ENCODE peak calls at places on chromosomes 16 and 17, in ten cellular contexts. One of them, this sample, is unnamed.

GRCh38 chr16:86240716-86241363 is 269.5 kb upstream of the FOXF1 start:
- DNase-seq in nephron progenitor cell: no peak
- DNase-seq in transverse colon: no peak
- DNase-seq in mucosa of gallbladder: peak; percentile 4
- DNase-seq in non-pigmented ciliary epithelial cell: no peak
- DNase-seq in NCI-H1694: no peak
- DNase-seq in renal cortical epithelial cell: no peak
- DNase-seq in occipital lobe: no peak
- DNase-seq in stimulated activated naive CD8-positive, alpha-beta T cell treated with anti-CD3 and anti-CD28 coated beads, Interleukin-15, Interleukin-2, amounts not matched to agents 100 U/mL and 50 U/mL, for 24 hours: no peak
- DNase-seq in activated effector memory CD4-positive, alpha-beta T cell treated with Interleukin-2 at 50 U/mL for 16 hours: no peak
- DNase-seq in this sample: peak; percentile 38

GRCh38 chr16:75043175-75043937 is 44.5 kb downstream of the ZNRF1 start:
- DNase-seq in nephron progenitor cell: no peak
- DNase-seq in transverse colon: no peak
- DNase-seq in mucosa of gallbladder: no peak
- DNase-seq in non-pigmented ciliary epithelial cell: no peak
- DNase-seq in NCI-H1694: no peak
- DNase-seq in renal cortical epithelial cell: peak; percentile 60
- DNase-seq in occipital lobe: no peak
- DNase-seq in stimulated activated naive CD8-positive, alpha-beta T cell treated with anti-CD3 and anti-CD28 coated beads, Interleukin-15, Interleukin-2, amounts not matched to agents 100 U/mL and 50 U/mL, for 24 hours: no peak
- DNase-seq in activated effector memory CD4-positive, alpha-beta T cell treated with Interleukin-2 at 50 U/mL for 16 hours: no peak
- DNase-seq in this sample: no peak

GRCh38 chr16:65731840-65732239 is 610.0 kb upstream of the CDH11 start:
- DNase-seq in nephron progenitor cell: no peak
- DNase-seq in transverse colon: no peak
- DNase-seq in mucosa of gallbladder: no peak
- DNase-seq in non-pigmented ciliary epithelial cell: no peak
- DNase-seq in NCI-H1694: no peak
- DNase-seq in renal cortical epithelial cell: no peak
- DNase-seq in occipital lobe: no peak
- DNase-seq in stimulated activated naive CD8-positive, alpha-beta T cell treated with anti-CD3 and anti-CD28 coated beads, Interleukin-15, Interleukin-2, amounts not matched to agents 100 U/mL and 50 U/mL, for 24 hours: no peak
- DNase-seq in activated effector memory CD4-positive, alpha-beta T cell treated with Interleukin-2 at 50 U/mL for 16 hours: no peak
- DNase-seq in this sample: no peak

GRCh38 chr17:42780816-42781638 is 617 bp downstream of the WNK4 start:
- DNase-seq in nephron progenitor cell: no peak
- DNase-seq in transverse colon: no peak
- DNase-seq in mucosa of gallbladder: no peak
- DNase-seq in non-pigmented ciliary epithelial cell: no peak
- DNase-seq in NCI-H1694: no peak
- DNase-seq in renal cortical epithelial cell: no peak
- DNase-seq in occipital lobe: no peak
- DNase-seq in stimulated activated naive CD8-positive, alpha-beta T cell treated with anti-CD3 and anti-CD28 coated beads, Interleukin-15, Interleukin-2, amounts not matched to agents 100 U/mL and 50 U/mL, for 24 hours: no peak
- DNase-seq in activated effector memory CD4-positive, alpha-beta T cell treated with Interleukin-2 at 50 U/mL for 16 hours: no peak
- DNase-seq in this sample: no peak

GRCh38 chr17:32546031-32546444 is 59.2 kb downstream of the CDK5R1 start:
- DNase-seq in nephron progenitor cell: peak; percentile 14
- DNase-seq in transverse colon: no peak
- DNase-seq in mucosa of gallbladder: no peak
- DNase-seq in non-pigmented ciliary epithelial cell: no peak
- DNase-seq in NCI-H1694: peak; percentile 82
- DNase-seq in renal cortical epithelial cell: no peak
- DNase-seq in occipital lobe: peak; percentile 68
- DNase-seq in stimulated activated naive CD8-positive, alpha-beta T cell treated with anti-CD3 and anti-CD28 coated beads, Interleukin-15, Interleukin-2, amounts not matched to agents 100 U/mL and 50 U/mL, for 24 hours: no peak
- DNase-seq in activated effector memory CD4-positive, alpha-beta T cell treated with Interleukin-2 at 50 U/mL for 16 hours: no peak
- DNase-seq in this sample: peak; percentile 53

GRCh38 chr17:51643702-51644490 is 383.6 kb downstream of the UTP18 start:
- DNase-seq in nephron progenitor cell: no peak
- DNase-seq in transverse colon: no peak
- DNase-seq in mucosa of gallbladder: no peak
- DNase-seq in non-pigmented ciliary epithelial cell: no peak
- DNase-seq in NCI-H1694: no peak
- DNase-seq in renal cortical epithelial cell: no peak
- DNase-seq in occipital lobe: no peak
- DNase-seq in stimulated activated naive CD8-positive, alpha-beta T cell treated with anti-CD3 and anti-CD28 coated beads, Interleukin-15, Interleukin-2, amounts not matched to agents 100 U/mL and 50 U/mL, for 24 hours: no peak
- DNase-seq in activated effector memory CD4-positive, alpha-beta T cell treated with Interleukin-2 at 50 U/mL for 16 hours: no peak
- DNase-seq in this sample: no peak

GRCh38 chr17:82351254-82351712 is 7.8 kb upstream of the TEX19 start:
- DNase-seq in nephron progenitor cell: no peak
- DNase-seq in transverse colon: no peak
- DNase-seq in mucosa of gallbladder: no peak
- DNase-seq in non-pigmented ciliary epithelial cell: no peak
- DNase-seq in NCI-H1694: no peak
- DNase-seq in renal cortical epithelial cell: no peak
- DNase-seq in occipital lobe: no peak
- DNase-seq in stimulated activated naive CD8-positive, alpha-beta T cell treated with anti-CD3 and anti-CD28 coated beads, Interleukin-15, Interleukin-2, amounts not matched to agents 100 U/mL and 50 U/mL, for 24 hours: no peak
- DNase-seq in activated effector memory CD4-positive, alpha-beta T cell treated with Interleukin-2 at 50 U/mL for 16 hours: no peak
- DNase-seq in this sample: no peak

GRCh38 chr16:4538067-4538385 is 547 bp downstream of the CDIP1 start:
- DNase-seq in nephron progenitor cell: no peak
- DNase-seq in transverse colon: no peak
- DNase-seq in mucosa of gallbladder: no peak
- DNase-seq in non-pigmented ciliary epithelial cell: no peak
- DNase-seq in NCI-H1694: no peak
- DNase-seq in renal cortical epithelial cell: no peak
- DNase-seq in occipital lobe: no peak
- DNase-seq in stimulated activated naive CD8-positive, alpha-beta T cell treated with anti-CD3 and anti-CD28 coated beads, Interleukin-15, Interleukin-2, amounts not matched to agents 100 U/mL and 50 U/mL, for 24 hours: no peak
- DNase-seq in activated effector memory CD4-positive, alpha-beta T cell treated with Interleukin-2 at 50 U/mL for 16 hours: no peak
- DNase-seq in this sample: peak; percentile 56

GRCh38 chr16:85699628-85700027 is 10.9 kb upstream of the GINS2 start:
- DNase-seq in nephron progenitor cell: no peak
- DNase-seq in transverse colon: no peak
- DNase-seq in mucosa of gallbladder: no peak
- DNase-seq in non-pigmented ciliary epithelial cell: no peak
- DNase-seq in NCI-H1694: peak; percentile 17
- DNase-seq in renal cortical epithelial cell: peak; percentile 75
- DNase-seq in occipital lobe: peak; percentile 63
- DNase-seq in stimulated activated naive CD8-positive, alpha-beta T cell treated with anti-CD3 and anti-CD28 coated beads, Interleukin-15, Interleukin-2, amounts not matched to agents 100 U/mL and 50 U/mL, for 24 hours: no peak
- DNase-seq in activated effector memory CD4-positive, alpha-beta T cell treated with Interleukin-2 at 50 U/mL for 16 hours: no peak
- DNase-seq in this sample: no peak

GRCh38 chr16:62038646-62039045 is 2.4 kb upstream of the CDH8 start:
- DNase-seq in nephron progenitor cell: no peak
- DNase-seq in transverse colon: no peak
- DNase-seq in mucosa of gallbladder: no peak
- DNase-seq in non-pigmented ciliary epithelial cell: no peak
- DNase-seq in NCI-H1694: no peak
- DNase-seq in renal cortical epithelial cell: no peak
- DNase-seq in occipital lobe: no peak
- DNase-seq in stimulated activated naive CD8-positive, alpha-beta T cell treated with anti-CD3 and anti-CD28 coated beads, Interleukin-15, Interleukin-2, amounts not matched to agents 100 U/mL and 50 U/mL, for 24 hours: no peak
- DNase-seq in activated effector memory CD4-positive, alpha-beta T cell treated with Interleukin-2 at 50 U/mL for 16 hours: no peak
- DNase-seq in this sample: peak; percentile 50

GRCh38 chr17:47669060-47669459 is 19.3 kb downstream of the KPNB1 start:
- DNase-seq in nephron progenitor cell: no peak
- DNase-seq in transverse colon: no peak
- DNase-seq in mucosa of gallbladder: no peak
- DNase-seq in non-pigmented ciliary epithelial cell: no peak
- DNase-seq in NCI-H1694: no peak
- DNase-seq in renal cortical epithelial cell: no peak
- DNase-seq in occipital lobe: no peak
- DNase-seq in stimulated activated naive CD8-positive, alpha-beta T cell treated with anti-CD3 and anti-CD28 coated beads, Interleukin-15, Interleukin-2, amounts not matched to agents 100 U/mL and 50 U/mL, for 24 hours: no peak
- DNase-seq in activated effector memory CD4-positive, alpha-beta T cell treated with Interleukin-2 at 50 U/mL for 16 hours: no peak
- DNase-seq in this sample: no peak

GRCh38 chr16:17520567-17520966 is 49.8 kb upstream of the XYLT1 start:
- DNase-seq in nephron progenitor cell: no peak
- DNase-seq in transverse colon: no peak
- DNase-seq in mucosa of gallbladder: no peak
- DNase-seq in non-pigmented ciliary epithelial cell: no peak
- DNase-seq in NCI-H1694: no peak
- DNase-seq in renal cortical epithelial cell: no peak
- DNase-seq in occipital lobe: no peak
- DNase-seq in stimulated activated naive CD8-positive, alpha-beta T cell treated with anti-CD3 and anti-CD28 coated beads, Interleukin-15, Interleukin-2, amounts not matched to agents 100 U/mL and 50 U/mL, for 24 hours: no peak
- DNase-seq in activated effector memory CD4-positive, alpha-beta T cell treated with Interleukin-2 at 50 U/mL for 16 hours: no peak
- DNase-seq in this sample: no peak

GRCh38 chr16:49651980-49652379 is 203.9 kb downstream of the ZNF423 start:
- DNase-seq in nephron progenitor cell: no peak
- DNase-seq in transverse colon: no peak
- DNase-seq in mucosa of gallbladder: no peak
- DNase-seq in non-pigmented ciliary epithelial cell: no peak
- DNase-seq in NCI-H1694: no peak
- DNase-seq in renal cortical epithelial cell: no peak
- DNase-seq in occipital lobe: no peak
- DNase-seq in stimulated activated naive CD8-positive, alpha-beta T cell treated with anti-CD3 and anti-CD28 coated beads, Interleukin-15, Interleukin-2, amounts not matched to agents 100 U/mL and 50 U/mL, for 24 hours: no peak
- DNase-seq in activated effector memory CD4-positive, alpha-beta T cell treated with Interleukin-2 at 50 U/mL for 16 hours: no peak
- DNase-seq in this sample: peak; percentile 59

GRCh38 chr17:61670691-61671090 is 79.7 kb upstream of the NACA2 start:
- DNase-seq in nephron progenitor cell: no peak
- DNase-seq in transverse colon: no peak
- DNase-seq in mucosa of gallbladder: no peak
- DNase-seq in non-pigmented ciliary epithelial cell: no peak
- DNase-seq in NCI-H1694: no peak
- DNase-seq in renal cortical epithelial cell: no peak
- DNase-seq in occipital lobe: no peak
- DNase-seq in stimulated activated naive CD8-positive, alpha-beta T cell treated with anti-CD3 and anti-CD28 coated beads, Interleukin-15, Interleukin-2, amounts not matched to agents 100 U/mL and 50 U/mL, for 24 hours: no peak
- DNase-seq in activated effector memory CD4-positive, alpha-beta T cell treated with Interleukin-2 at 50 U/mL for 16 hours: no peak
- DNase-seq in this sample: no peak

GRCh38 chr16:66474750-66475199 is 47.7 kb downstream of the BEAN1 start:
- DNase-seq in nephron progenitor cell: no peak
- DNase-seq in transverse colon: peak; percentile 27
- DNase-seq in mucosa of gallbladder: no peak
- DNase-seq in non-pigmented ciliary epithelial cell: no peak
- DNase-seq in NCI-H1694: no peak
- DNase-seq in renal cortical epithelial cell: peak; percentile 22
- DNase-seq in occipital lobe: no peak
- DNase-seq in stimulated activated naive CD8-positive, alpha-beta T cell treated with anti-CD3 and anti-CD28 coated beads, Interleukin-15, Interleukin-2, amounts not matched to agents 100 U/mL and 50 U/mL, for 24 hours: peak; percentile 42
- DNase-seq in activated effector memory CD4-positive, alpha-beta T cell treated with Interleukin-2 at 50 U/mL for 16 hours: peak; percentile 40
- DNase-seq in this sample: peak; percentile 31

GRCh38 chr16:88063201-88063773 is 112.1 kb downstream of the BANP start:
- DNase-seq in nephron progenitor cell: no peak
- DNase-seq in transverse colon: no peak
- DNase-seq in mucosa of gallbladder: peak; percentile 45
- DNase-seq in non-pigmented ciliary epithelial cell: peak; percentile 24
- DNase-seq in NCI-H1694: no peak
- DNase-seq in renal cortical epithelial cell: no peak
- DNase-seq in occipital lobe: no peak
- DNase-seq in stimulated activated naive CD8-positive, alpha-beta T cell treated with anti-CD3 and anti-CD28 coated beads, Interleukin-15, Interleukin-2, amounts not matched to agents 100 U/mL and 50 U/mL, for 24 hours: no peak
- DNase-seq in activated effector memory CD4-positive, alpha-beta T cell treated with Interleukin-2 at 50 U/mL for 16 hours: no peak
- DNase-seq in this sample: peak; percentile 55

GRCh38 chr17:70492368-70492767 is 323.0 kb downstream of the KCNJ2 start:
- DNase-seq in nephron progenitor cell: no peak
- DNase-seq in transverse colon: no peak
- DNase-seq in mucosa of gallbladder: no peak
- DNase-seq in non-pigmented ciliary epithelial cell: no peak
- DNase-seq in NCI-H1694: no peak
- DNase-seq in renal cortical epithelial cell: no peak
- DNase-seq in occipital lobe: no peak
- DNase-seq in stimulated activated naive CD8-positive, alpha-beta T cell treated with anti-CD3 and anti-CD28 coated beads, Interleukin-15, Interleukin-2, amounts not matched to agents 100 U/mL and 50 U/mL, for 24 hours: no peak
- DNase-seq in activated effector memory CD4-positive, alpha-beta T cell treated with Interleukin-2 at 50 U/mL for 16 hours: no peak
- DNase-seq in this sample: no peak

GRCh38 chr16:57807252-57807967 is 5.1 kb upstream of the KIFC3 start:
- DNase-seq in nephron progenitor cell: no peak
- DNase-seq in transverse colon: no peak
- DNase-seq in mucosa of gallbladder: no peak
- DNase-seq in non-pigmented ciliary epithelial cell: no peak
- DNase-seq in NCI-H1694: no peak
- DNase-seq in renal cortical epithelial cell: peak; percentile 61
- DNase-seq in occipital lobe: no peak
- DNase-seq in stimulated activated naive CD8-positive, alpha-beta T cell treated with anti-CD3 and anti-CD28 coated beads, Interleukin-15, Interleukin-2, amounts not matched to agents 100 U/mL and 50 U/mL, for 24 hours: no peak
- DNase-seq in activated effector memory CD4-positive, alpha-beta T cell treated with Interleukin-2 at 50 U/mL for 16 hours: no peak
- DNase-seq in this sample: no peak

GRCh38 chr17:79949646-79950292 is 85.9 kb downstream of the TBC1D16 start:
- DNase-seq in nephron progenitor cell: no peak
- DNase-seq in transverse colon: no peak
- DNase-seq in mucosa of gallbladder: no peak
- DNase-seq in non-pigmented ciliary epithelial cell: no peak
- DNase-seq in NCI-H1694: no peak
- DNase-seq in renal cortical epithelial cell: no peak
- DNase-seq in occipital lobe: no peak
- DNase-seq in stimulated activated naive CD8-positive, alpha-beta T cell treated with anti-CD3 and anti-CD28 coated beads, Interleukin-15, Interleukin-2, amounts not matched to agents 100 U/mL and 50 U/mL, for 24 hours: no peak
- DNase-seq in activated effector memory CD4-positive, alpha-beta T cell treated with Interleukin-2 at 50 U/mL for 16 hours: no peak
- DNase-seq in this sample: no peak

GRCh38 chr17:76343106-76343505 is 10.6 kb downstream of the PRPSAP1 start:
- DNase-seq in nephron progenitor cell: no peak
- DNase-seq in transverse colon: no peak
- DNase-seq in mucosa of gallbladder: no peak
- DNase-seq in non-pigmented ciliary epithelial cell: no peak
- DNase-seq in NCI-H1694: no peak
- DNase-seq in renal cortical epithelial cell: no peak
- DNase-seq in occipital lobe: no peak
- DNase-seq in stimulated activated naive CD8-positive, alpha-beta T cell treated with anti-CD3 and anti-CD28 coated beads, Interleukin-15, Interleukin-2, amounts not matched to agents 100 U/mL and 50 U/mL, for 24 hours: no peak
- DNase-seq in activated effector memory CD4-positive, alpha-beta T cell treated with Interleukin-2 at 50 U/mL for 16 hours: no peak
- DNase-seq in this sample: no peak

GRCh38 chr17:7290166-7290565 is 4.3 kb downstream of the YBX2 start:
- DNase-seq in nephron progenitor cell: no peak
- DNase-seq in transverse colon: no peak
- DNase-seq in mucosa of gallbladder: no peak
- DNase-seq in non-pigmented ciliary epithelial cell: no peak
- DNase-seq in NCI-H1694: no peak
- DNase-seq in renal cortical epithelial cell: no peak
- DNase-seq in occipital lobe: no peak
- DNase-seq in stimulated activated naive CD8-positive, alpha-beta T cell treated with anti-CD3 and anti-CD28 coated beads, Interleukin-15, Interleukin-2, amounts not matched to agents 100 U/mL and 50 U/mL, for 24 hours: no peak
- DNase-seq in activated effector memory CD4-positive, alpha-beta T cell treated with Interleukin-2 at 50 U/mL for 16 hours: no peak
- DNase-seq in this sample: no peak

GRCh38 chr16:84055801-84056634 is 13.4 kb upstream of the SLC38A8 start:
- DNase-seq in nephron progenitor cell: no peak
- DNase-seq in transverse colon: no peak
- DNase-seq in mucosa of gallbladder: peak; percentile 69
- DNase-seq in non-pigmented ciliary epithelial cell: no peak
- DNase-seq in NCI-H1694: no peak
- DNase-seq in renal cortical epithelial cell: no peak
- DNase-seq in occipital lobe: no peak
- DNase-seq in stimulated activated naive CD8-positive, alpha-beta T cell treated with anti-CD3 and anti-CD28 coated beads, Interleukin-15, Interleukin-2, amounts not matched to agents 100 U/mL and 50 U/mL, for 24 hours: no peak
- DNase-seq in activated effector memory CD4-positive, alpha-beta T cell treated with Interleukin-2 at 50 U/mL for 16 hours: no peak
- DNase-seq in this sample: no peak

GRCh38 chr16:79788949-79789348 is 188.4 kb upstream of the MAF start:
- DNase-seq in nephron progenitor cell: no peak
- DNase-seq in transverse colon: no peak
- DNase-seq in mucosa of gallbladder: no peak
- DNase-seq in non-pigmented ciliary epithelial cell: no peak
- DNase-seq in NCI-H1694: no peak
- DNase-seq in renal cortical epithelial cell: no peak
- DNase-seq in occipital lobe: no peak
- DNase-seq in stimulated activated naive CD8-positive, alpha-beta T cell treated with anti-CD3 and anti-CD28 coated beads, Interleukin-15, Interleukin-2, amounts not matched to agents 100 U/mL and 50 U/mL, for 24 hours: no peak
- DNase-seq in activated effector memory CD4-positive, alpha-beta T cell treated with Interleukin-2 at 50 U/mL for 16 hours: no peak
- DNase-seq in this sample: no peak

GRCh38 chr17:76408037-76408849 is 23.8 kb downstream of the SPHK1 start:
- DNase-seq in nephron progenitor cell: peak; percentile 71
- DNase-seq in transverse colon: peak; percentile 77
- DNase-seq in mucosa of gallbladder: peak; percentile 61
- DNase-seq in non-pigmented ciliary epithelial cell: no peak
- DNase-seq in NCI-H1694: peak; percentile 61
- DNase-seq in renal cortical epithelial cell: peak; percentile 41
- DNase-seq in occipital lobe: peak; percentile 34
- DNase-seq in stimulated activated naive CD8-positive, alpha-beta T cell treated with anti-CD3 and anti-CD28 coated beads, Interleukin-15, Interleukin-2, amounts not matched to agents 100 U/mL and 50 U/mL, for 24 hours: peak; percentile 77
- DNase-seq in activated effector memory CD4-positive, alpha-beta T cell treated with Interleukin-2 at 50 U/mL for 16 hours: peak; percentile 49
- DNase-seq in this sample: peak; percentile 75

GRCh38 chr17:4900231-4901107 is 1.1 kb downstream of the C17orf107 start:
- DNase-seq in nephron progenitor cell: no peak
- DNase-seq in transverse colon: peak; percentile 56
- DNase-seq in mucosa of gallbladder: peak; percentile 63
- DNase-seq in non-pigmented ciliary epithelial cell: no peak
- DNase-seq in NCI-H1694: no peak
- DNase-seq in renal cortical epithelial cell: no peak
- DNase-seq in occipital lobe: no peak
- DNase-seq in stimulated activated naive CD8-positive, alpha-beta T cell treated with anti-CD3 and anti-CD28 coated beads, Interleukin-15, Interleukin-2, amounts not matched to agents 100 U/mL and 50 U/mL, for 24 hours: peak; percentile 42
- DNase-seq in activated effector memory CD4-positive, alpha-beta T cell treated with Interleukin-2 at 50 U/mL for 16 hours: peak; percentile 29
- DNase-seq in this sample: peak; percentile 76

GRCh38 chr16:56300901-56301351 is 109.6 kb downstream of the GNAO1 start:
- DNase-seq in nephron progenitor cell: peak; percentile 18
- DNase-seq in transverse colon: no peak
- DNase-seq in mucosa of gallbladder: no peak
- DNase-seq in non-pigmented ciliary epithelial cell: no peak
- DNase-seq in NCI-H1694: no peak
- DNase-seq in renal cortical epithelial cell: peak; percentile 27
- DNase-seq in occipital lobe: no peak
- DNase-seq in stimulated activated naive CD8-positive, alpha-beta T cell treated with anti-CD3 and anti-CD28 coated beads, Interleukin-15, Interleukin-2, amounts not matched to agents 100 U/mL and 50 U/mL, for 24 hours: no peak
- DNase-seq in activated effector memory CD4-positive, alpha-beta T cell treated with Interleukin-2 at 50 U/mL for 16 hours: no peak
- DNase-seq in this sample: peak; percentile 84

GRCh38 chr17:17783825-17784598 is 52.8 kb downstream of the SREBF1 start:
- DNase-seq in nephron progenitor cell: peak; percentile 71
- DNase-seq in transverse colon: peak; percentile 38
- DNase-seq in mucosa of gallbladder: no peak
- DNase-seq in non-pigmented ciliary epithelial cell: no peak
- DNase-seq in NCI-H1694: peak; percentile 94
- DNase-seq in renal cortical epithelial cell: peak; percentile 63
- DNase-seq in occipital lobe: peak; percentile 42
- DNase-seq in stimulated activated naive CD8-positive, alpha-beta T cell treated with anti-CD3 and anti-CD28 coated beads, Interleukin-15, Interleukin-2, amounts not matched to agents 100 U/mL and 50 U/mL, for 24 hours: peak; percentile 36
- DNase-seq in activated effector memory CD4-positive, alpha-beta T cell treated with Interleukin-2 at 50 U/mL for 16 hours: no peak
- DNase-seq in this sample: peak; percentile 84

GRCh38 chr17:47257651-47258339 is 4.2 kb downstream of the ITGB3 start:
- DNase-seq in nephron progenitor cell: no peak
- DNase-seq in transverse colon: no peak
- DNase-seq in mucosa of gallbladder: no peak
- DNase-seq in non-pigmented ciliary epithelial cell: peak; percentile 40
- DNase-seq in NCI-H1694: no peak
- DNase-seq in renal cortical epithelial cell: peak; percentile 96
- DNase-seq in occipital lobe: no peak
- DNase-seq in stimulated activated naive CD8-positive, alpha-beta T cell treated with anti-CD3 and anti-CD28 coated beads, Interleukin-15, Interleukin-2, amounts not matched to agents 100 U/mL and 50 U/mL, for 24 hours: no peak
- DNase-seq in activated effector memory CD4-positive, alpha-beta T cell treated with Interleukin-2 at 50 U/mL for 16 hours: no peak
- DNase-seq in this sample: peak; percentile 65